ENCODE peak calls at places on chromosomes 4 and X, in four cellular contexts. One of them, this sample, is unnamed.

GRCh38 chr4:48912349-48912748 is 5.8 kb upstream of the OCIAD2 start:
- DNase-seq in stomach: no peak
- DNase-seq in spleen: no peak
- DNase-seq in ovary: no peak
- DNase-seq in this sample: no peak

GRCh38 chr4:122548886-122549630 is 71.8 kb downstream of the IL21 start:
- DNase-seq in stomach: no peak
- DNase-seq in spleen: no peak
- DNase-seq in ovary: no peak
- DNase-seq in this sample: no peak

GRCh38 chr4:69707807-69708206 is 52.6 kb downstream of the SULT1B1 start:
- DNase-seq in stomach: no peak
- DNase-seq in spleen: no peak
- DNase-seq in ovary: no peak
- DNase-seq in this sample: no peak

GRCh38 chrX:72652132-72652531 is 62.0 kb downstream of the PHKA1 start:
- DNase-seq in stomach: no peak
- DNase-seq in spleen: no peak
- DNase-seq in ovary: no peak
- DNase-seq in this sample: no peak

GRCh38 chr4:183424109-183424751 is 20.2 kb upstream of the CDKN2AIP start:
- DNase-seq in stomach: no peak
- DNase-seq in spleen: no peak
- DNase-seq in ovary: no peak
- DNase-seq in this sample: no peak

GRCh38 chr4:7384003-7384928 is 50.5 kb downstream of the PSAPL1 start:
- DNase-seq in stomach: no peak
- DNase-seq in spleen: peak; percentile 69
- DNase-seq in ovary: no peak
- DNase-seq in this sample: peak; percentile 12

GRCh38 chrX:117969337-117969736 is 147.3 kb downstream of the KLHL13 start:
- DNase-seq in stomach: no peak
- DNase-seq in spleen: no peak
- DNase-seq in ovary: no peak
- DNase-seq in this sample: no peak

GRCh38 chr4:183197140-183197539 is 98.1 kb downstream of the WWC2 start:
- DNase-seq in stomach: no peak
- DNase-seq in spleen: no peak
- DNase-seq in ovary: no peak
- DNase-seq in this sample: no peak

GRCh38 chr4:53309321-53310020 is 56.4 kb downstream of the SCFD2 start:
- DNase-seq in stomach: no peak
- DNase-seq in spleen: no peak
- DNase-seq in ovary: no peak
- DNase-seq in this sample: no peak

GRCh38 chr4:184313058-184313709 is 95.5 kb upstream of the ENPP6 start:
- DNase-seq in stomach: no peak
- DNase-seq in spleen: no peak
- DNase-seq in ovary: no peak
- DNase-seq in this sample: no peak

GRCh38 chrX:136880003-136880451 is 498 bp downstream of the RBMX start:
- DNase-seq in stomach: no peak
- DNase-seq in spleen: peak; percentile 79
- DNase-seq in ovary: peak; percentile 36
- DNase-seq in this sample: peak; percentile 42

GRCh38 chr4:44447563-44448504 is 775 bp downstream of the KCTD8 start:
- DNase-seq in stomach: peak; percentile 70
- DNase-seq in spleen: peak; percentile 73
- DNase-seq in ovary: peak; percentile 48
- DNase-seq in this sample: peak; percentile 19

GRCh38 chr4:107616838-107617389 is 103.1 kb downstream of the PAPSS1 start:
- DNase-seq in stomach: no peak
- DNase-seq in spleen: no peak
- DNase-seq in ovary: no peak
- DNase-seq in this sample: no peak

GRCh38 chr4:114598191-114599121 is at the start of gene UGT8:
- DNase-seq in stomach: peak; percentile 86
- DNase-seq in spleen: peak; percentile 93
- DNase-seq in ovary: no peak
- DNase-seq in this sample: no peak

GRCh38 chr4:123415977-123416376 is 19.4 kb downstream of the SPRY1 start:
- DNase-seq in stomach: no peak
- DNase-seq in spleen: no peak
- DNase-seq in ovary: no peak
- DNase-seq in this sample: no peak

GRCh38 chrX:50691820-50692219 is 122.2 kb downstream of the SHROOM4 start:
- DNase-seq in stomach: no peak
- DNase-seq in spleen: no peak
- DNase-seq in ovary: no peak
- DNase-seq in this sample: no peak

GRCh38 chr4:123361195-123361861 is 35.3 kb upstream of the SPRY1 start:
- DNase-seq in stomach: no peak
- DNase-seq in spleen: no peak
- DNase-seq in ovary: no peak
- DNase-seq in this sample: no peak

GRCh38 chrX:152220612-152221011 is 82.2 kb upstream of the MAGEA10 start:
- DNase-seq in stomach: no peak
- DNase-seq in spleen: no peak
- DNase-seq in ovary: no peak
- DNase-seq in this sample: no peak

GRCh38 chr4:186719925-186720694 is 3.5 kb downstream of the FAT1 start:
- DNase-seq in stomach: no peak
- DNase-seq in spleen: no peak
- DNase-seq in ovary: no peak
- DNase-seq in this sample: no peak

GRCh38 chr4:182938213-182938645 is 21.0 kb upstream of the DCTD start:
- DNase-seq in stomach: peak; percentile 77
- DNase-seq in spleen: peak; percentile 87
- DNase-seq in ovary: peak; percentile 61
- DNase-seq in this sample: peak; percentile 85

GRCh38 chr4:33302298-33302697 is 2582.1 kb downstream of the PCDH7 start:
- DNase-seq in stomach: no peak
- DNase-seq in spleen: no peak
- DNase-seq in ovary: no peak
- DNase-seq in this sample: no peak

DNA sequence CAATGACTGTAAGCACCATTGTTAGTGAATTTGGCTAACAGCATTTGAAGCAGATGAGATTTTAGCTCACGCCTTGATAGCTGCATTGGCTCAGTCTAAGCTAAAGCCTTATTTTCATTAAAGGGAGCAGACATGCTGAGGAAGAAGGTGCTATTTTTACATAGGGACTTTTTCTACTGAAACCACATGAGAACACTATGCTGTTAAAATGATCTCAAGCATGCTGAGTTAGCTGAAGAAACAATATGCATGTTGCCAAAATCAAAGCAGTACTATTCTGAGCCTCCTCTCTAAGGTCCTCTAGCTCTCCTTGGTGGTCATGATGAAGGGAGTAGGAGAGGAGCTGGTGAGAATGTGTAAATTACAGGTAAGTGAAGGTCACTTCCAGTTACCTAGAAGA is 134.4 kb upstream of the JADE1 start:
- DNase-seq in stomach: no peak
- DNase-seq in spleen: no peak
- DNase-seq in ovary: no peak
- DNase-seq in this sample: no peak
- TF ChIP-seq POLR2A in stomach: no peak
- TF ChIP-seq POLR2A in spleen: no peak
- TF ChIP-seq POLR2A in ovary: no peak
- TF ChIP-seq POLR2A in this sample: no peak

GRCh38 chr4:55545133-55545532 is 1.6 kb downstream of the CLOCK start:
- DNase-seq in stomach: no peak
- DNase-seq in spleen: no peak
- DNase-seq in ovary: no peak
- DNase-seq in this sample: no peak

GRCh38 chr4:55546633-55547460 is at the start of gene CLOCK:
- DNase-seq in stomach: peak; percentile 84
- DNase-seq in spleen: peak; percentile 96
- DNase-seq in ovary: peak; percentile 86
- DNase-seq in this sample: peak; percentile 94

GRCh38 chr4:55547918-55548317 is 1.2 kb upstream of the CLOCK start:
- DNase-seq in stomach: no peak
- DNase-seq in spleen: no peak
- DNase-seq in ovary: no peak
- DNase-seq in this sample: no peak

GRCh38 chr4:55547461-55547770 is 707 bp upstream of the CLOCK start:
- DNase-seq in stomach: no peak
- DNase-seq in spleen: peak; percentile 80
- DNase-seq in ovary: peak; percentile 63
- DNase-seq in this sample: no peak

GRCh38 chr4:55545681-55546632 is 752 bp downstream of the CLOCK start:
- DNase-seq in stomach: peak; percentile 83
- DNase-seq in spleen: peak; percentile 94
- DNase-seq in ovary: peak; percentile 79
- DNase-seq in this sample: peak; percentile 78
- TF ChIP-seq POLR2A in stomach: no peak
- TF ChIP-seq POLR2A in spleen: no peak
- TF ChIP-seq POLR2A in ovary: peak; percentile 14
- TF ChIP-seq POLR2A in this sample: no peak

GRCh38 chr4:145098675-145099037 is 545 bp downstream of the ABCE1 start:
- DNase-seq in stomach: no peak
- DNase-seq in spleen: no peak
- DNase-seq in ovary: no peak
- DNase-seq in this sample: no peak

GRCh38 chr4:145097331-145097820 is 620 bp downstream of the ANAPC10 start:
- DNase-seq in stomach: no peak
- DNase-seq in spleen: no peak
- DNase-seq in ovary: no peak
- DNase-seq in this sample: no peak

GRCh38 chr4:145101091-145101490 is 3.0 kb downstream of the ABCE1 start:
- DNase-seq in stomach: no peak
- DNase-seq in spleen: no peak
- DNase-seq in ovary: no peak
- DNase-seq in this sample: no peak

GRCh38 chr4:145099653-145100052 is 1.5 kb downstream of the ABCE1 start:
- DNase-seq in stomach: no peak
- DNase-seq in spleen: no peak
- DNase-seq in ovary: no peak
- DNase-seq in this sample: no peak

GRCh38 chr4:145097821-145098674 is at the start of the genes ABCE1 and ANAPC10:
- DNase-seq in stomach: peak; percentile 97
- DNase-seq in spleen: peak; percentile 97
- DNase-seq in ovary: peak; percentile 95
- DNase-seq in this sample: peak; percentile 97
- TF ChIP-seq POLR2A in stomach: no peak
- TF ChIP-seq POLR2A in spleen: no peak
- TF ChIP-seq POLR2A in ovary: peak; percentile 62
- TF ChIP-seq POLR2A in this sample: no peak

GRCh38 chrX:56764153-56764974 is 35.3 kb downstream of the NBDY start:
- DNase-seq in stomach: peak; percentile 66
- DNase-seq in spleen: peak; percentile 92
- DNase-seq in ovary: peak; percentile 86
- DNase-seq in this sample: peak; percentile 59
- TF ChIP-seq POLR2A in stomach: no peak
- TF ChIP-seq POLR2A in spleen: no peak
- TF ChIP-seq POLR2A in ovary: no peak
- TF ChIP-seq POLR2A in this sample: no peak

DNA sequence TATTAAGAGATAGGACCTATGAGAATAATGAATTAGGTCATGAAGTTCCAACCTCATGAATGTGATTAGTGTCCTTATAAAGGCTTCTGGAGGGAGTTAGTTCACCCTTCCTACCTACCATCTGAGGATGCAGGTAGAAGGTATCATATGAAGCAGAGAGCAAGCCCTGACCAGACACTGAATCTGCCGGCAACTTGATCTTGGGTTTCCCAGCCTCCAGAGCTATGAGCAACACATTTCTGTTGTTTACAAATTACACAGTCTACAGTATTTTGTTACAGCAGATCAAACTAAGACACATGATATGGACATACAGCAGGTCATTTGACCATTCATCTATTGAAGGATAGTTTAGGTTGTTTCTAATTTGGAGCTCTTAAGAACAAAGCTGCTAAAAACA is 118.9 kb upstream of the DCLK2 start:
- DNase-seq in stomach: no peak
- DNase-seq in spleen: no peak
- DNase-seq in ovary: no peak
- DNase-seq in this sample: no peak
- TF ChIP-seq POLR2A in stomach: no peak
- TF ChIP-seq POLR2A in spleen: no peak
- TF ChIP-seq POLR2A in ovary: no peak
- TF ChIP-seq POLR2A in this sample: no peak

GRCh38 chr4:38671594-38671943 is 7.6 kb downstream of the KLF3 start:
- DNase-seq in stomach: no peak
- DNase-seq in spleen: no peak
- DNase-seq in ovary: no peak
- DNase-seq in this sample: no peak
- TF ChIP-seq POLR2A in stomach: no peak
- TF ChIP-seq POLR2A in spleen: no peak
- TF ChIP-seq POLR2A in ovary: no peak
- TF ChIP-seq POLR2A in this sample: no peak

DNA sequence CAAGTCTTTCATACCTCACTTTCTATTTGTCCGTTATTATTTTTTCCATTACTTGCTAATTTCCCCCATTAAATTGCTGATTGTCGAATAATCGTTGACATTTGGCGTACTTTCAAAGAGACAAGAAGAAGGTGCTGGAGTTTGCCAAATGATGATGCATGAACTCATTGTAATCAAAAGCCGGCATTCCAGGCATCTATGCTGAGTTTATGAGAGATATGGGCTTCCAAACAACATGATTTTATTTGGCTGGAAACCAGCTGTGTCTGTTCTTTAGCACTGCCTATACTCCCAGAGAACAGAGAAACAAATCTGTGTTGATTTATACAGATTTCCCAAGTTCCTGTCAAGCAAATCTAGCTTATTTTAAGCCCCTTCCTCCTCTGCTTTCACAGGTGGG is 80.8 kb upstream of the RPS6KA3 start:
- DNase-seq in stomach: no peak
- DNase-seq in spleen: no peak
- DNase-seq in ovary: no peak
- DNase-seq in this sample: no peak
- TF ChIP-seq POLR2A in stomach: no peak
- TF ChIP-seq POLR2A in spleen: no peak
- TF ChIP-seq POLR2A in ovary: no peak
- TF ChIP-seq POLR2A in this sample: no peak

DNA sequence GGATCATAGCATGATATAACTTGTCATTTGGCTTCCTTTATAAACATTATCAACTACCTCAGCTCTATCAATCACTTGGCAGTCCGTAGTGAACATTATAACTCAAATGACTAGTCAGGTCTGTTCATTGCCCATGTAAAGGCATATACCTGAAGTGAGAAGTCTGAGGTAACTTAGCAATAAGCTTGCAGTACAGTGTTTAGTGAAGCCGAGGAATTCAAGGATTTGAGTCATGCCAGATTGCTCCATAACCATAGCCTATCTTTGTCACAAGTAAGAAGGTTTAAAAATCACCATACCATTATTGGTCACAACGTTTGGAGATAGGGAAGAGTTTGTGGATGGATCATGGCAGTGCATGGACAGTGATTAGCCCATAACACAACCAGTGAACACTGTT is 41.6 kb downstream of the AR start:
- DNase-seq in stomach: no peak
- DNase-seq in spleen: no peak
- DNase-seq in ovary: no peak
- DNase-seq in this sample: no peak
- TF ChIP-seq POLR2A in stomach: no peak
- TF ChIP-seq POLR2A in spleen: no peak
- TF ChIP-seq POLR2A in ovary: no peak
- TF ChIP-seq POLR2A in this sample: no peak

This sample was measured in heart left ventricle.